ENCODE peak calls at places on chromosomes 16 and 17, in five cellular contexts. One of them, this sample, is unnamed.

GRCh38 chr17:80859004-80859941 is 132.4 kb upstream of the CHMP6 start:
- DNase-seq in NCI-H2029: peak; percentile 45
- DNase-seq in fibroblast of pulmonary artery: peak; percentile 87
- DNase-seq in HEK293T: no peak
- DNase-seq in AG09319: peak; percentile 89
- DNase-seq in this sample: peak; percentile 94

GRCh38 chr17:50219345-50219744 is 17.9 kb upstream of the COL1A1 start:
- DNase-seq in NCI-H2029: no peak
- DNase-seq in fibroblast of pulmonary artery: peak; percentile 78
- DNase-seq in HEK293T: no peak
- DNase-seq in AG09319: no peak
- DNase-seq in this sample: peak; percentile 88

GRCh38 chr16:3909791-3910583 is 29.5 kb upstream of the CREBBP start:
- DNase-seq in NCI-H2029: no peak
- DNase-seq in fibroblast of pulmonary artery: no peak
- DNase-seq in HEK293T: no peak
- DNase-seq in AG09319: no peak
- DNase-seq in this sample: no peak

GRCh38 chr17:29032798-29033197 is 10.1 kb upstream of the PIPOX start:
- DNase-seq in NCI-H2029: no peak
- DNase-seq in fibroblast of pulmonary artery: peak; percentile 64
- DNase-seq in HEK293T: no peak
- DNase-seq in AG09319: no peak
- DNase-seq in this sample: no peak

GRCh38 chr16:66065869-66066403 is 300.6 kb upstream of the CDH5 start:
- DNase-seq in NCI-H2029: no peak
- DNase-seq in fibroblast of pulmonary artery: no peak
- DNase-seq in HEK293T: no peak
- DNase-seq in AG09319: no peak
- DNase-seq in this sample: no peak

GRCh38 chr17:78613423-78613822 is 36.2 kb upstream of the DNAH17 start:
- DNase-seq in NCI-H2029: no peak
- DNase-seq in fibroblast of pulmonary artery: no peak
- DNase-seq in HEK293T: no peak
- DNase-seq in AG09319: no peak
- DNase-seq in this sample: no peak

GRCh38 chr17:75571197-75571884 is 16.3 kb upstream of the MYO15B start:
- DNase-seq in NCI-H2029: no peak
- DNase-seq in fibroblast of pulmonary artery: peak; percentile 24
- DNase-seq in HEK293T: no peak
- DNase-seq in AG09319: no peak
- DNase-seq in this sample: no peak

GRCh38 chr16:4372578-4373355 is 1.1 kb downstream of the VASN start:
- DNase-seq in NCI-H2029: peak; percentile 93
- DNase-seq in fibroblast of pulmonary artery: peak; percentile 56
- DNase-seq in HEK293T: no peak
- DNase-seq in AG09319: no peak
- DNase-seq in this sample: no peak

GRCh38 chr17:41724476-41725030 is 9.9 kb downstream of the HAP1 start:
- DNase-seq in NCI-H2029: peak; percentile 85
- DNase-seq in fibroblast of pulmonary artery: no peak
- DNase-seq in HEK293T: no peak
- DNase-seq in AG09319: no peak
- DNase-seq in this sample: no peak

GRCh38 chr17:8268550-8269298 is 19.6 kb downstream of the PFAS start:
- DNase-seq in NCI-H2029: no peak
- DNase-seq in fibroblast of pulmonary artery: no peak
- DNase-seq in HEK293T: no peak
- DNase-seq in AG09319: no peak
- DNase-seq in this sample: no peak

GRCh38 chr17:20089795-20090547 is 80.8 kb downstream of the SPECC1 start:
- DNase-seq in NCI-H2029: no peak
- DNase-seq in fibroblast of pulmonary artery: no peak
- DNase-seq in HEK293T: no peak
- DNase-seq in AG09319: no peak
- DNase-seq in this sample: no peak

GRCh38 chr17:15213381-15214087 is 51.6 kb downstream of the PMP22 start:
- DNase-seq in NCI-H2029: no peak
- DNase-seq in fibroblast of pulmonary artery: peak; percentile 25
- DNase-seq in HEK293T: no peak
- DNase-seq in AG09319: peak; percentile 24
- DNase-seq in this sample: peak; percentile 30

GRCh38 chr16:87836844-87837581 is 32.3 kb downstream of the SLC7A5 start:
- DNase-seq in NCI-H2029: no peak
- DNase-seq in fibroblast of pulmonary artery: peak; percentile 43
- DNase-seq in HEK293T: no peak
- DNase-seq in AG09319: no peak
- DNase-seq in this sample: peak; percentile 54

GRCh38 chr17:38544175-38544838 is 61.4 kb downstream of the SRCIN1 start:
- DNase-seq in NCI-H2029: no peak
- DNase-seq in fibroblast of pulmonary artery: no peak
- DNase-seq in HEK293T: no peak
- DNase-seq in AG09319: no peak
- DNase-seq in this sample: no peak

GRCh38 chr17:8746501-8747236 is 2.0 kb upstream of the CCDC42 start:
- DNase-seq in NCI-H2029: no peak
- DNase-seq in fibroblast of pulmonary artery: no peak
- DNase-seq in HEK293T: peak; percentile 28
- DNase-seq in AG09319: no peak
- DNase-seq in this sample: no peak

GRCh38 chr17:35160354-35161201 is 13.0 kb downstream of the UNC45B start:
- DNase-seq in NCI-H2029: no peak
- DNase-seq in fibroblast of pulmonary artery: no peak
- DNase-seq in HEK293T: no peak
- DNase-seq in AG09319: no peak
- DNase-seq in this sample: no peak